ENCODE peak calls at places on chromosomes 5 and 9, in nine cellular contexts. W is kidney; S is activated CD8-positive, alpha-beta memory T cell treated with anti-CD3 and anti-CD28 coated beads, Interleukin-2, amount 50 U/mL, for 4 hours; X is mesenteric fat pad; D is AML-193; Y is NCI-H1930; O is SK-N-SH; J is smooth muscle cell of the brain vasculature; V is IMR-90. R is an unnamed sample.

GRCh38 chr5:57117601-57118000 is 56.3 kb upstream of the GPBP1 start:
- DNase-seq in W (no peak), S (peak), X (no peak), D (no peak), Y (no peak), O (no peak), J (no peak), V (no peak), R (no peak)

GRCh38 chr9:92632641-92633040 is 37.3 kb downstream of the IPPK start:
- DNase-seq in W (no peak), S (peak), X (peak), D (no peak), Y (no peak), O (no peak), J (no peak), V (no peak), R (no peak)

GRCh38 chr9:73023025-73023541 is 70.2 kb upstream of the ALDH1A1 start:
- DNase-seq in W (no peak), S (peak), X (no peak), D (no peak), Y (peak), O (peak), J (peak), V (peak), R (peak)

GRCh38 chr5:103373576-103374472 is 115.3 kb downstream of the MACIR start:
- DNase-seq in W (no peak), S (no peak), X (no peak), D (no peak), Y (no peak), O (no peak), J (no peak), V (no peak), R (no peak)

GRCh38 chr9:133740891-133741290 is 2.7 kb upstream of the SARDH start:
- DNase-seq in W (peak), S (no peak), X (peak), D (no peak), Y (no peak), O (no peak), J (no peak), V (no peak), R (no peak)

GRCh38 chr5:14676320-14676719 is 11.8 kb downstream of the OTULIN start:
- DNase-seq in W (no peak), S (peak), X (no peak), D (peak), Y (no peak), O (no peak), J (no peak), V (peak), R (no peak)

GRCh38 chr5:147168578-147169327 is 66.1 kb upstream of the STK32A start:
- DNase-seq in W (no peak), S (no peak), X (no peak), D (no peak), Y (no peak), O (no peak), J (no peak), V (peak), R (no peak)

GRCh38 chr9:122816163-122816867 is 12.1 kb downstream of the PDCL start:
- DNase-seq in W (no peak), S (peak), X (peak), D (no peak), Y (no peak), O (no peak), J (peak), V (no peak), R (no peak)

GRCh38 chr5:57004800-57005199 is 52.9 kb upstream of the MIER3 start:
- DNase-seq in W (no peak), S (no peak), X (no peak), D (no peak), Y (no peak), O (no peak), J (no peak), V (no peak), R (no peak)

GRCh38 chr5:77851229-77852067 is 75.3 kb upstream of the TBCA start:
- DNase-seq in W (peak), S (no peak), X (no peak), D (no peak), Y (no peak), O (peak), J (no peak), V (peak), R (no peak)

GRCh38 chr5:178359738-178360137 is 127.1 kb upstream of the PHYKPL start:
- DNase-seq in W (peak), S (no peak), X (no peak), D (no peak), Y (no peak), O (no peak), J (no peak), V (no peak), R (no peak)

GRCh38 chr9:136644593-136645342 is 17.9 kb upstream of the EGFL7 start:
- DNase-seq in W (peak), S (peak), X (peak), D (peak), Y (no peak), O (peak), J (no peak), V (peak), R (no peak)

GRCh38 chr5:176383248-176383905 is 5.0 kb downstream of the NOP16 start:
- DNase-seq in W (no peak), S (no peak), X (no peak), D (no peak), Y (no peak), O (no peak), J (no peak), V (no peak), R (no peak)

GRCh38 chr5:100668511-100668910 is 133.3 kb downstream of the FAM174A start:
- DNase-seq in W (no peak), S (no peak), X (no peak), D (no peak), Y (no peak), O (no peak), J (no peak), V (peak), R (no peak)

GRCh38 chr5:78984020-78984610 is 995 bp downstream of the ARSB start:
- DNase-seq in W (no peak), S (no peak), X (no peak), D (no peak), Y (no peak), O (peak), J (no peak), V (peak), R (no peak)

GRCh38 chr5:551406-551805 is 27.2 kb upstream of the SLC9A3 start:
- DNase-seq in W (no peak), S (no peak), X (peak), D (no peak), Y (no peak), O (no peak), J (no peak), V (no peak), R (no peak)

GRCh38 chr5:96881511-96882115 is 5.3 kb downstream of the ERAP2 start:
- DNase-seq in W (no peak), S (no peak), X (no peak), D (no peak), Y (no peak), O (no peak), J (no peak), V (peak), R (no peak)

GRCh38 chr5:96324708-96325107 is 108.3 kb downstream of the PCSK1 start:
- DNase-seq in W (no peak), S (no peak), X (no peak), D (no peak), Y (no peak), O (no peak), J (no peak), V (peak), R (peak)

R was measured in LNCaP clone FGC.